ENCODE peak calls at places on chromosome 7, in four cellular contexts. G, T, U and J are unnamed samples.

GRCh38 chr7:44434201-44434600 is 56.3 kb downstream of the NUDCD3 start:
- DNase-seq in G (no peak), T (no peak), U (no peak), J (peak)

GRCh38 chr7:120583835-120584586 is 273.9 kb downstream of the TSPAN12 start:
- DNase-seq in U (no peak), G (no peak), T (no peak), J (no peak)

GRCh38 chr7:116772423-116772852 is 89.9 kb upstream of the CAPZA2 start:
- DNase-seq in G (no peak), U (no peak), T (no peak), J (no peak)

GRCh38 chr7:53675835-53676234 is 640.4 kb downstream of the POM121L12 start:
- DNase-seq in G (no peak), T (no peak), U (no peak), J (no peak)

GRCh38 chr7:148537435-148537834 is 53.1 kb upstream of the C7orf33 start:
- DNase-seq in T (no peak), U (no peak), G (no peak), J (no peak)

GRCh38 chr7:20331231-20331880 is 656 bp downstream of the ITGB8 start:
- DNase-seq in U (peak), G (peak), T (peak), J (peak)

GRCh38 chr7:121343302-121343701 is 14.5 kb downstream of the WNT16 start:
- DNase-seq in T (no peak), U (no peak), G (no peak), J (no peak)

GRCh38 chr7:38796636-38797501 is 112.1 kb downstream of the VPS41 start:
- DNase-seq in G (peak), U (no peak), T (peak), J (peak)